ENCODE peak calls at places on chromosomes 12 and 14, in ten cellular contexts. One of them, this sample, is unnamed.

GRCh38 chr12:71639341-71639760 is 24.3 kb downstream of the ZFC3H1 start:
- DNase-seq in HTR-8/SVneo: no peak
- DNase-seq in stimulated activated naive CD4-positive, alpha-beta T cell: no peak
- DNase-seq in choroid plexus epithelial cell: no peak
- DNase-seq in NCI-H1092: no peak
- DNase-seq in amniotic epithelial cell: peak; percentile 15
- DNase-seq in dermis microvascular lymphatic vessel endothelial cell: no peak
- DNase-seq in psoas muscle: no peak
- DNase-seq in activated gamma-delta T cell treated with anti-CD3 and anti-CD28 coated beads, Interleukin-2, amount 50 U/mL, for 16 hours: no peak
- DNase-seq in NCI-H345: no peak
- DNase-seq in this sample: no peak

GRCh38 chr12:124548854-124549378 is 18.5 kb downstream of the NCOR2 start:
- DNase-seq in dermis microvascular lymphatic vessel endothelial cell: peak; percentile 66
- DNase-seq in stimulated activated naive CD4-positive, alpha-beta T cell: no peak
- DNase-seq in NCI-H1092: no peak
- DNase-seq in activated gamma-delta T cell treated with anti-CD3 and anti-CD28 coated beads, Interleukin-2, amount 50 U/mL, for 16 hours: no peak
- DNase-seq in amniotic epithelial cell: peak; percentile 93
- DNase-seq in psoas muscle: peak; percentile 64
- DNase-seq in HTR-8/SVneo: no peak
- DNase-seq in NCI-H345: no peak
- DNase-seq in choroid plexus epithelial cell: peak; percentile 58
- DNase-seq in this sample: no peak

GRCh38 chr12:101001669-101002068 is 207.1 kb downstream of the ANO4 start:
- DNase-seq in psoas muscle: no peak
- DNase-seq in stimulated activated naive CD4-positive, alpha-beta T cell: no peak
- DNase-seq in NCI-H1092: no peak
- DNase-seq in choroid plexus epithelial cell: no peak
- DNase-seq in activated gamma-delta T cell treated with anti-CD3 and anti-CD28 coated beads, Interleukin-2, amount 50 U/mL, for 16 hours: no peak
- DNase-seq in dermis microvascular lymphatic vessel endothelial cell: no peak
- DNase-seq in HTR-8/SVneo: no peak
- DNase-seq in NCI-H345: no peak
- DNase-seq in amniotic epithelial cell: no peak
- DNase-seq in this sample: no peak

GRCh38 chr12:94761559-94761958 is 111.2 kb upstream of the TMCC3 start:
- DNase-seq in activated gamma-delta T cell treated with anti-CD3 and anti-CD28 coated beads, Interleukin-2, amount 50 U/mL, for 16 hours: no peak
- DNase-seq in stimulated activated naive CD4-positive, alpha-beta T cell: no peak
- DNase-seq in dermis microvascular lymphatic vessel endothelial cell: peak; percentile 18
- DNase-seq in HTR-8/SVneo: peak; percentile 48
- DNase-seq in NCI-H345: no peak
- DNase-seq in NCI-H1092: no peak
- DNase-seq in psoas muscle: no peak
- DNase-seq in choroid plexus epithelial cell: peak; percentile 94
- DNase-seq in amniotic epithelial cell: peak; percentile 95
- DNase-seq in this sample: no peak

GRCh38 chr14:22920697-22921096 is 1.7 kb upstream of the RBM23 start:
- DNase-seq in NCI-H345: no peak
- DNase-seq in stimulated activated naive CD4-positive, alpha-beta T cell: no peak
- DNase-seq in amniotic epithelial cell: no peak
- DNase-seq in HTR-8/SVneo: no peak
- DNase-seq in dermis microvascular lymphatic vessel endothelial cell: no peak
- DNase-seq in choroid plexus epithelial cell: no peak
- DNase-seq in activated gamma-delta T cell treated with anti-CD3 and anti-CD28 coated beads, Interleukin-2, amount 50 U/mL, for 16 hours: no peak
- DNase-seq in psoas muscle: no peak
- DNase-seq in NCI-H1092: no peak
- DNase-seq in this sample: no peak

GRCh38 chr12:109735051-109735521 is 21.5 kb downstream of the FAM222A start:
- DNase-seq in activated gamma-delta T cell treated with anti-CD3 and anti-CD28 coated beads, Interleukin-2, amount 50 U/mL, for 16 hours: no peak
- DNase-seq in NCI-H345: no peak
- DNase-seq in stimulated activated naive CD4-positive, alpha-beta T cell: no peak
- DNase-seq in NCI-H1092: no peak
- DNase-seq in amniotic epithelial cell: no peak
- DNase-seq in choroid plexus epithelial cell: no peak
- DNase-seq in HTR-8/SVneo: no peak
- DNase-seq in dermis microvascular lymphatic vessel endothelial cell: no peak
- DNase-seq in psoas muscle: peak; percentile 9
- DNase-seq in this sample: no peak

GRCh38 chr12:68180792-68181744 is 21.5 kb upstream of the IFNG start:
- DNase-seq in psoas muscle: no peak
- DNase-seq in HTR-8/SVneo: no peak
- DNase-seq in stimulated activated naive CD4-positive, alpha-beta T cell: peak; percentile 20
- DNase-seq in dermis microvascular lymphatic vessel endothelial cell: no peak
- DNase-seq in activated gamma-delta T cell treated with anti-CD3 and anti-CD28 coated beads, Interleukin-2, amount 50 U/mL, for 16 hours: no peak
- DNase-seq in choroid plexus epithelial cell: peak; percentile 57
- DNase-seq in NCI-H345: peak; percentile 56
- DNase-seq in amniotic epithelial cell: peak; percentile 71
- DNase-seq in NCI-H1092: no peak
- DNase-seq in this sample: no peak

GRCh38 chr12:26097046-26097878 is 27.6 kb downstream of the BHLHE41 start:
- DNase-seq in dermis microvascular lymphatic vessel endothelial cell: peak; percentile 39
- DNase-seq in amniotic epithelial cell: peak; percentile 73
- DNase-seq in activated gamma-delta T cell treated with anti-CD3 and anti-CD28 coated beads, Interleukin-2, amount 50 U/mL, for 16 hours: peak; percentile 30
- DNase-seq in choroid plexus epithelial cell: peak; percentile 87
- DNase-seq in stimulated activated naive CD4-positive, alpha-beta T cell: peak; percentile 27
- DNase-seq in NCI-H345: peak; percentile 61
- DNase-seq in HTR-8/SVneo: peak; percentile 79
- DNase-seq in psoas muscle: peak; percentile 67
- DNase-seq in NCI-H1092: no peak
- DNase-seq in this sample: peak; percentile 26

GRCh38 chr12:78799679-78800078 is 64.9 kb upstream of the SYT1 start:
- DNase-seq in NCI-H345: peak; percentile 4
- DNase-seq in NCI-H1092: no peak
- DNase-seq in psoas muscle: no peak
- DNase-seq in activated gamma-delta T cell treated with anti-CD3 and anti-CD28 coated beads, Interleukin-2, amount 50 U/mL, for 16 hours: no peak
- DNase-seq in stimulated activated naive CD4-positive, alpha-beta T cell: no peak
- DNase-seq in amniotic epithelial cell: no peak
- DNase-seq in dermis microvascular lymphatic vessel endothelial cell: no peak
- DNase-seq in choroid plexus epithelial cell: no peak
- DNase-seq in HTR-8/SVneo: no peak
- DNase-seq in this sample: no peak

GRCh38 chr14:77657244-77657643 is 40.8 kb upstream of the SPTLC2 start:
- DNase-seq in HTR-8/SVneo: no peak
- DNase-seq in psoas muscle: no peak
- DNase-seq in dermis microvascular lymphatic vessel endothelial cell: no peak
- DNase-seq in amniotic epithelial cell: no peak
- DNase-seq in NCI-H1092: no peak
- DNase-seq in activated gamma-delta T cell treated with anti-CD3 and anti-CD28 coated beads, Interleukin-2, amount 50 U/mL, for 16 hours: no peak
- DNase-seq in stimulated activated naive CD4-positive, alpha-beta T cell: no peak
- DNase-seq in NCI-H345: no peak
- DNase-seq in choroid plexus epithelial cell: no peak
- DNase-seq in this sample: no peak

GRCh38 chr14:61514006-61514830 is 181.1 kb upstream of the HIF1A start:
- DNase-seq in amniotic epithelial cell: peak; percentile 89
- DNase-seq in activated gamma-delta T cell treated with anti-CD3 and anti-CD28 coated beads, Interleukin-2, amount 50 U/mL, for 16 hours: no peak
- DNase-seq in stimulated activated naive CD4-positive, alpha-beta T cell: no peak
- DNase-seq in choroid plexus epithelial cell: peak; percentile 53
- DNase-seq in NCI-H1092: no peak
- DNase-seq in dermis microvascular lymphatic vessel endothelial cell: no peak
- DNase-seq in NCI-H345: no peak
- DNase-seq in psoas muscle: no peak
- DNase-seq in HTR-8/SVneo: no peak
- DNase-seq in this sample: no peak

GRCh38 chr14:69151458-69152180 is 1.3 kb downstream of the DCAF5 start:
- DNase-seq in psoas muscle: peak; percentile 71
- DNase-seq in NCI-H1092: peak; percentile 65
- DNase-seq in HTR-8/SVneo: peak; percentile 97
- DNase-seq in stimulated activated naive CD4-positive, alpha-beta T cell: peak; percentile 66
- DNase-seq in choroid plexus epithelial cell: peak; percentile 61
- DNase-seq in amniotic epithelial cell: peak; percentile 60
- DNase-seq in NCI-H345: peak; percentile 71
- DNase-seq in dermis microvascular lymphatic vessel endothelial cell: peak; percentile 49
- DNase-seq in activated gamma-delta T cell treated with anti-CD3 and anti-CD28 coated beads, Interleukin-2, amount 50 U/mL, for 16 hours: peak; percentile 67
- DNase-seq in this sample: peak; percentile 72

GRCh38 chr12:116360579-116361403 is 83.3 kb upstream of the MED13L start:
- DNase-seq in NCI-H345: no peak
- DNase-seq in NCI-H1092: no peak
- DNase-seq in dermis microvascular lymphatic vessel endothelial cell: no peak
- DNase-seq in psoas muscle: no peak
- DNase-seq in stimulated activated naive CD4-positive, alpha-beta T cell: no peak
- DNase-seq in amniotic epithelial cell: no peak
- DNase-seq in HTR-8/SVneo: no peak
- DNase-seq in choroid plexus epithelial cell: no peak
- DNase-seq in activated gamma-delta T cell treated with anti-CD3 and anti-CD28 coated beads, Interleukin-2, amount 50 U/mL, for 16 hours: no peak
- DNase-seq in this sample: no peak

GRCh38 chr14:68792022-68792829 is 641 bp downstream of the ZFP36L1 start:
- DNase-seq in choroid plexus epithelial cell: no peak
- DNase-seq in NCI-H1092: no peak
- DNase-seq in dermis microvascular lymphatic vessel endothelial cell: no peak
- DNase-seq in stimulated activated naive CD4-positive, alpha-beta T cell: no peak
- DNase-seq in amniotic epithelial cell: no peak
- DNase-seq in HTR-8/SVneo: no peak
- DNase-seq in NCI-H345: no peak
- DNase-seq in psoas muscle: no peak
- DNase-seq in activated gamma-delta T cell treated with anti-CD3 and anti-CD28 coated beads, Interleukin-2, amount 50 U/mL, for 16 hours: no peak
- DNase-seq in this sample: no peak

GRCh38 chr14:57400556-57401494 is 10.4 kb downstream of the NAA30 start:
- DNase-seq in stimulated activated naive CD4-positive, alpha-beta T cell: no peak
- DNase-seq in choroid plexus epithelial cell: no peak
- DNase-seq in amniotic epithelial cell: no peak
- DNase-seq in activated gamma-delta T cell treated with anti-CD3 and anti-CD28 coated beads, Interleukin-2, amount 50 U/mL, for 16 hours: no peak
- DNase-seq in dermis microvascular lymphatic vessel endothelial cell: no peak
- DNase-seq in NCI-H1092: no peak
- DNase-seq in NCI-H345: no peak
- DNase-seq in HTR-8/SVneo: no peak
- DNase-seq in psoas muscle: no peak
- DNase-seq in this sample: no peak

GRCh38 chr12:59044791-59045190 is 124.5 kb upstream of the LRIG3 start:
- DNase-seq in activated gamma-delta T cell treated with anti-CD3 and anti-CD28 coated beads, Interleukin-2, amount 50 U/mL, for 16 hours: no peak
- DNase-seq in stimulated activated naive CD4-positive, alpha-beta T cell: no peak
- DNase-seq in amniotic epithelial cell: no peak
- DNase-seq in HTR-8/SVneo: no peak
- DNase-seq in dermis microvascular lymphatic vessel endothelial cell: no peak
- DNase-seq in NCI-H1092: no peak
- DNase-seq in choroid plexus epithelial cell: no peak
- DNase-seq in psoas muscle: no peak
- DNase-seq in NCI-H345: no peak
- DNase-seq in this sample: no peak

GRCh38 chr12:74105434-74105833 is 432.2 kb upstream of the ATXN7L3B start:
- DNase-seq in psoas muscle: no peak
- DNase-seq in amniotic epithelial cell: no peak
- DNase-seq in HTR-8/SVneo: no peak
- DNase-seq in NCI-H1092: no peak
- DNase-seq in activated gamma-delta T cell treated with anti-CD3 and anti-CD28 coated beads, Interleukin-2, amount 50 U/mL, for 16 hours: no peak
- DNase-seq in stimulated activated naive CD4-positive, alpha-beta T cell: no peak
- DNase-seq in choroid plexus epithelial cell: peak; percentile 3
- DNase-seq in NCI-H345: no peak
- DNase-seq in dermis microvascular lymphatic vessel endothelial cell: no peak
- DNase-seq in this sample: no peak

GRCh38 chr12:54572881-54573280 is 15.6 kb downstream of the PPP1R1A start:
- DNase-seq in NCI-H345: no peak
- DNase-seq in stimulated activated naive CD4-positive, alpha-beta T cell: no peak
- DNase-seq in psoas muscle: no peak
- DNase-seq in NCI-H1092: no peak
- DNase-seq in activated gamma-delta T cell treated with anti-CD3 and anti-CD28 coated beads, Interleukin-2, amount 50 U/mL, for 16 hours: no peak
- DNase-seq in HTR-8/SVneo: no peak
- DNase-seq in dermis microvascular lymphatic vessel endothelial cell: no peak
- DNase-seq in amniotic epithelial cell: no peak
- DNase-seq in choroid plexus epithelial cell: no peak
- DNase-seq in this sample: no peak

GRCh38 chr12:104513681-104514080 is 56.9 kb downstream of the CHST11 start:
- DNase-seq in dermis microvascular lymphatic vessel endothelial cell: no peak
- DNase-seq in NCI-H345: no peak
- DNase-seq in choroid plexus epithelial cell: no peak
- DNase-seq in stimulated activated naive CD4-positive, alpha-beta T cell: no peak
- DNase-seq in amniotic epithelial cell: no peak
- DNase-seq in NCI-H1092: no peak
- DNase-seq in activated gamma-delta T cell treated with anti-CD3 and anti-CD28 coated beads, Interleukin-2, amount 50 U/mL, for 16 hours: no peak
- DNase-seq in psoas muscle: no peak
- DNase-seq in HTR-8/SVneo: no peak
- DNase-seq in this sample: no peak

GRCh38 chr12:76952995-76953394 is 74.2 kb upstream of the CSRP2 start:
- DNase-seq in psoas muscle: no peak
- DNase-seq in dermis microvascular lymphatic vessel endothelial cell: no peak
- DNase-seq in NCI-H345: peak; percentile 20
- DNase-seq in stimulated activated naive CD4-positive, alpha-beta T cell: no peak
- DNase-seq in HTR-8/SVneo: no peak
- DNase-seq in NCI-H1092: no peak
- DNase-seq in choroid plexus epithelial cell: no peak
- DNase-seq in activated gamma-delta T cell treated with anti-CD3 and anti-CD28 coated beads, Interleukin-2, amount 50 U/mL, for 16 hours: no peak
- DNase-seq in amniotic epithelial cell: no peak
- DNase-seq in this sample: no peak

GRCh38 chr14:95038521-95039250 is 118.6 kb downstream of the DICER1 start:
- DNase-seq in NCI-H345: no peak
- DNase-seq in NCI-H1092: no peak
- DNase-seq in amniotic epithelial cell: no peak
- DNase-seq in stimulated activated naive CD4-positive, alpha-beta T cell: no peak
- DNase-seq in activated gamma-delta T cell treated with anti-CD3 and anti-CD28 coated beads, Interleukin-2, amount 50 U/mL, for 16 hours: no peak
- DNase-seq in choroid plexus epithelial cell: no peak
- DNase-seq in psoas muscle: no peak
- DNase-seq in dermis microvascular lymphatic vessel endothelial cell: no peak
- DNase-seq in HTR-8/SVneo: no peak
- DNase-seq in this sample: no peak

GRCh38 chr14:33118653-33119052 is 180.0 kb downstream of the NPAS3 start:
- DNase-seq in psoas muscle: no peak
- DNase-seq in HTR-8/SVneo: no peak
- DNase-seq in NCI-H345: peak; percentile 19
- DNase-seq in choroid plexus epithelial cell: no peak
- DNase-seq in dermis microvascular lymphatic vessel endothelial cell: no peak
- DNase-seq in stimulated activated naive CD4-positive, alpha-beta T cell: no peak
- DNase-seq in NCI-H1092: peak; percentile 40
- DNase-seq in amniotic epithelial cell: peak; percentile 38
- DNase-seq in activated gamma-delta T cell treated with anti-CD3 and anti-CD28 coated beads, Interleukin-2, amount 50 U/mL, for 16 hours: no peak
- DNase-seq in this sample: no peak

GRCh38 chr12:19779393-19780056 is 340.2 kb downstream of the AEBP2 start:
- DNase-seq in dermis microvascular lymphatic vessel endothelial cell: no peak
- DNase-seq in NCI-H1092: no peak
- DNase-seq in stimulated activated naive CD4-positive, alpha-beta T cell: no peak
- DNase-seq in psoas muscle: no peak
- DNase-seq in activated gamma-delta T cell treated with anti-CD3 and anti-CD28 coated beads, Interleukin-2, amount 50 U/mL, for 16 hours: no peak
- DNase-seq in NCI-H345: no peak
- DNase-seq in HTR-8/SVneo: no peak
- DNase-seq in choroid plexus epithelial cell: peak; percentile 28
- DNase-seq in amniotic epithelial cell: peak; percentile 38
- DNase-seq in this sample: no peak

GRCh38 chr12:49887536-49888401 is 15.9 kb downstream of the FAIM2 start:
- DNase-seq in psoas muscle: no peak
- DNase-seq in NCI-H1092: no peak
- DNase-seq in choroid plexus epithelial cell: no peak
- DNase-seq in NCI-H345: no peak
- DNase-seq in amniotic epithelial cell: no peak
- DNase-seq in dermis microvascular lymphatic vessel endothelial cell: no peak
- DNase-seq in stimulated activated naive CD4-positive, alpha-beta T cell: no peak
- DNase-seq in activated gamma-delta T cell treated with anti-CD3 and anti-CD28 coated beads, Interleukin-2, amount 50 U/mL, for 16 hours: no peak
- DNase-seq in HTR-8/SVneo: no peak
- DNase-seq in this sample: no peak

GRCh38 chr12:89253483-89253882 is 98.8 kb downstream of the DUSP6 start:
- DNase-seq in NCI-H345: no peak
- DNase-seq in choroid plexus epithelial cell: no peak
- DNase-seq in psoas muscle: no peak
- DNase-seq in activated gamma-delta T cell treated with anti-CD3 and anti-CD28 coated beads, Interleukin-2, amount 50 U/mL, for 16 hours: no peak
- DNase-seq in amniotic epithelial cell: no peak
- DNase-seq in HTR-8/SVneo: no peak
- DNase-seq in stimulated activated naive CD4-positive, alpha-beta T cell: no peak
- DNase-seq in NCI-H1092: no peak
- DNase-seq in dermis microvascular lymphatic vessel endothelial cell: no peak
- DNase-seq in this sample: no peak

GRCh38 chr12:115818973-115819372 is 458.5 kb downstream of the MED13L start:
- DNase-seq in choroid plexus epithelial cell: no peak
- DNase-seq in NCI-H345: no peak
- DNase-seq in psoas muscle: no peak
- DNase-seq in dermis microvascular lymphatic vessel endothelial cell: no peak
- DNase-seq in activated gamma-delta T cell treated with anti-CD3 and anti-CD28 coated beads, Interleukin-2, amount 50 U/mL, for 16 hours: no peak
- DNase-seq in NCI-H1092: no peak
- DNase-seq in stimulated activated naive CD4-positive, alpha-beta T cell: no peak
- DNase-seq in amniotic epithelial cell: no peak
- DNase-seq in HTR-8/SVneo: no peak
- DNase-seq in this sample: no peak

GRCh38 chr14:51209457-51209856 is 30.6 kb upstream of the TMX1 start:
- DNase-seq in activated gamma-delta T cell treated with anti-CD3 and anti-CD28 coated beads, Interleukin-2, amount 50 U/mL, for 16 hours: no peak
- DNase-seq in HTR-8/SVneo: no peak
- DNase-seq in NCI-H345: peak; percentile 82
- DNase-seq in choroid plexus epithelial cell: no peak
- DNase-seq in NCI-H1092: peak; percentile 86
- DNase-seq in stimulated activated naive CD4-positive, alpha-beta T cell: no peak
- DNase-seq in psoas muscle: no peak
- DNase-seq in amniotic epithelial cell: no peak
- DNase-seq in dermis microvascular lymphatic vessel endothelial cell: no peak
- DNase-seq in this sample: no peak

GRCh38 chr12:90290980-90291975 is 582.6 kb upstream of the ATP2B1 start:
- DNase-seq in NCI-H345: no peak
- DNase-seq in psoas muscle: no peak
- DNase-seq in NCI-H1092: no peak
- DNase-seq in amniotic epithelial cell: peak; percentile 37
- DNase-seq in choroid plexus epithelial cell: peak; percentile 50
- DNase-seq in dermis microvascular lymphatic vessel endothelial cell: no peak
- DNase-seq in HTR-8/SVneo: no peak
- DNase-seq in stimulated activated naive CD4-positive, alpha-beta T cell: no peak
- DNase-seq in activated gamma-delta T cell treated with anti-CD3 and anti-CD28 coated beads, Interleukin-2, amount 50 U/mL, for 16 hours: no peak
- DNase-seq in this sample: no peak